ENCODE peak calls at places on chromosome 22, in eight cellular contexts. S is SK-N-SH, H is mammary epithelial cell, O is foreskin keratinocyte, P is neural progenitor cell, N is MM.1S, Q is psoas muscle, J is fibroblast of lung. D is an unnamed sample.

GRCh38 chr22:33114570-33114969 is 56.4 kb upstream of the SYN3 start:
- DNase-seq in S (peak; percentile 67), H (peak; percentile 15), O (peak; percentile 21), P (no peak), N (no peak), Q (no peak), J (no peak), D (no peak)

GRCh38 chr22:49025791-49026475 is 801.7 kb downstream of the BRD1 start:
- DNase-seq in S (no peak), H (no peak), O (no peak), P (no peak), N (no peak), Q (no peak), J (no peak), D (no peak)

GRCh38 chr22:42323971-42324370 is 53.5 kb upstream of the TCF20 start:
- DNase-seq in S (no peak), H (no peak), O (no peak), P (no peak), N (no peak), Q (no peak), J (no peak), D (no peak)

GRCh38 chr22:44187652-44188230 is 7.0 kb downstream of the PARVG start:
- DNase-seq in S (no peak), H (no peak), O (no peak), P (no peak), N (no peak), Q (no peak), J (no peak), D (no peak)

GRCh38 chr22:17781319-17782031 is 7.2 kb upstream of the BID start:
- DNase-seq in S (peak; percentile 57), H (peak; percentile 92), O (peak; percentile 82), P (no peak), N (peak; percentile 82), Q (no peak), J (peak; percentile 83), D (peak; percentile 57)

GRCh38 chr22:45763236-45763624 is 91.6 kb downstream of the ATXN10 start:
- DNase-seq in S (no peak), H (no peak), O (no peak), P (no peak), N (no peak), Q (peak; percentile 25), J (no peak), D (no peak)

GRCh38 chr22:25137577-25138525 is 61.8 kb upstream of the CRYBB3 start:
- DNase-seq in S (no peak), H (no peak), O (no peak), P (no peak), N (no peak), Q (no peak), J (peak; percentile 2), D (peak; percentile 34)

GRCh38 chr22:37086184-37086583 is 23.3 kb downstream of the TMPRSS6 start:
- DNase-seq in S (no peak), H (no peak), O (no peak), P (no peak), N (no peak), Q (no peak), J (no peak), D (no peak)

GRCh38 chr22:46727813-46728364 is 10.2 kb downstream of the CERK start:
- DNase-seq in S (no peak), H (no peak), O (no peak), P (no peak), N (no peak), Q (no peak), J (no peak), D (no peak)

GRCh38 chr22:16957781-16958180 is 50.2 kb downstream of the GAB4 start:
- DNase-seq in S (no peak), H (no peak), O (no peak), P (no peak), N (no peak), Q (no peak), J (no peak), D (no peak)

GRCh38 chr22:46946383-46946965 is 184.0 kb downstream of the TBC1D22A start:
- DNase-seq in S (no peak), H (no peak), O (no peak), P (no peak), N (no peak), Q (no peak), J (no peak), D (no peak)

GRCh38 chr22:28146401-28147304 is 227.6 kb upstream of the PITPNB start:
- DNase-seq in S (no peak), H (no peak), O (no peak), P (no peak), N (peak; percentile 63), Q (no peak), J (peak; percentile 29), D (no peak)

GRCh38 chr22:25700996-25701815 is 40.8 kb upstream of the MYO18B start:
- DNase-seq in S (peak; percentile 49), H (no peak), O (no peak), P (peak; percentile 31), N (no peak), Q (peak; percentile 32), J (peak; percentile 68), D (no peak)

GRCh38 chr22:37288521-37288920 is 6.2 kb downstream of the CYTH4 start:
- DNase-seq in S (no peak), H (no peak), O (no peak), P (no peak), N (no peak), Q (no peak), J (no peak), D (no peak)

GRCh38 chr22:44718418-44718817 is 16.4 kb downstream of the PRR5 start:
- DNase-seq in S (no peak), H (no peak), O (no peak), P (no peak), N (no peak), Q (no peak), J (no peak), D (no peak)

DNA sequence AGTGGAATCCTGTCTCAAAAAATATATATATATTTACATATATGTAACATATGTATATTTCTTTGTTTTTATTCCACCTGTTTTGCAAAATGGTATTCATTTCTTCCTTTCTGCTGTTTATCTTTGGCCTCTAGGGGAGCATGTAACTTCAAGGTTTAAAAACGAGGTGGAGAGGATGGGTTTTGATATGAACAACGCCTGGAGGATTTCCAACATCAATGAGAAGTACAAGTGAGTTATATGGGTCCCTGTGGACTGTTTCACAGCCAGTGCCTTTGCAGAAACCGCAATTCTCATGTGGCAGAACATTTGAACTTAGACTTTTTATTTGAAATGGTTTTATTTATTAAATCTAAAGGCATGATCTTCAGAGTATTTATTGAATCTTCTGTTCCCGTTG is 81.6 kb upstream of the HORMAD2 start:
- DNase-seq in S (no peak), H (no peak), O (no peak), P (no peak), N (no peak), Q (no peak), J (no peak), D (no peak)
- TF ChIP-seq CTCF in S (peak; percentile 50), H (no peak), O (no peak), P (no peak), N (peak; percentile 15), Q (no peak), J (no peak), D (no peak)

DNA sequence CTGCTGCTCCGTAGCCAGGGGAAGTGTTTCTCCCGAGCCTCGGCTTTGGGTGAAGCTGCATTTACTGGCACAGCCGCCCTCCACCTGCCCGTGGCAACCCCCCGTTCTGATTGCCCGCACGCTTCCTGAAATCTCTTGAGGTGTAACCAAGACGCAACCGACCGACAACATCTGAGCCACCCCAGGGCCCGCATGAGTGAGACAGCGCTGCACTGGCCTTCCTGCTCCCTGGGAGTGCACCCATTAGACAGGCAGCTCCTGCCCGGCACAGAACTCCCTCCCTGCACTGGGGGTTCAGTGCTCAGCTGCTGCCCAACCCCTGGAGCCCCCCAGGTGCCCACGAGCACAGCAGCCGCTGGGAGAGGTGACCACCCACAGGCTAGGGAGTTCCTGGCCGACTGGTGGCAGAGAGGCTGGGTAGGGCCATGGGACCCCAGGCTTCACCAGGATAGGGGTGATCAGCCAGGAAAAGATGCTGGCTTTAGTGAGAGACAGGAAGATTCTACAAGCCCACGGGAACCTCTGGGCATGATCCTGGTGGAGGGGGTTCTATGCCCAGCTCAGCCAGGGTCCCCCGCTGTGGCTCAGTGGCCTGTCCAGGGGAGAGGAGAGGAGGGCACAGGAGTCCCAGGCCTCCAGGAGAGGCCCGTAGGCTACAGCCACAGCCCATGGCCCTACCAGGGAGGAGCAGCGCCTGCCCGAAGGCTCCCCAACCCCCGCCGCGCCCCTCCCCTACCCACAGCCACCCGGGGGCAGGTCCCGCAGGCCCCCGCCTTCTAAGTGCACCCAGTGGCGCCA is 14.6 kb downstream of the PLXNB2 start:
- DNase-seq in S (no peak), H (no peak), O (no peak), P (no peak), N (no peak), Q (no peak), J (no peak), D (no peak)
- H3K27ac ChIP-seq in S (peak overlapping the region; percentile 63), H (peak overlapping the region; percentile 32), O (peak overlapping the region; percentile 45), P (peak overlapping the region; percentile 24), N (no peak overlapping the region), Q (peak overlapping the region; percentile 63), J (peak overlapping the region; percentile 50), D (peak overlapping the region; percentile 100)

DNA sequence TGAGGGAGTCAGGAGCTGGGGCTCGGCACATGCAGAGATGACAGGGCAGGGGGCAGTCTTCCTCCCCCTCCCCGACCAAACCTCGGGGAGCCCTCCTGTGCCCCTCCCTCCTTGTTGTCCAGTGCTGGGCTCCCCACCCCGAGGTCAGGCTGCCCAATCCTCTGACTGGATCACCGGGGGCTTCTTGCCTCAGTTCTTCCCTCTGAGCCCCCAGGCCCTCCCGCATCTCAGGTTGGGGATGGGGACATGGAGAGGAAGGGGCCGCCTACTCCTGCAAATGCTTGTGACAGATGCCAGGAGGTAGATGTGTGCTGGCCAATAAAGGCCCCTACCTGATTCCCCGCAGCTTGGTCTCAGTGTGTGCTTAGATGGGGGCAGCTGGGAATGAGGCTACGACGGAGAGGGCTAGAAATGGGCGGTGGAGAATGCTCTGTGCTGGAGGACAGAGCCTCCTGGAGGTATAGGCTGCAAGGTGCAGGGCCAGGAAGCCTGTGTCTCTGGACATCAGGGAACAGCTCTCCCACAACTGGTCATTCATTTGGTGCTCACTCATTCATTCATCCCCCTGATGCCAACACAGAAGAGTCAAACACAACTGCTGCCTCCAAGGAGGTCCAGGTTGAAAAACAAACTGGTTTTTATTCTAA is 8.4 kb downstream of the RHBDD3 start:
- DNase-seq in S (peak; percentile 42), H (no peak), O (no peak), P (peak; percentile 38), N (no peak), Q (no peak), J (no peak), D (no peak)
- TF ChIP-seq CTCF in S (no peak), H (no peak), O (no peak), P (peak; percentile 38), N (no peak), Q (no peak), J (no peak), D (no peak)

GRCh38 chr22:23404689-23405365 is 175.3 kb downstream of the IGLL1 start:
- DNase-seq in S (no peak), H (no peak), O (no peak), P (peak; percentile 53), N (no peak), Q (no peak), J (peak; percentile 22), D (no peak)

GRCh38 chr22:23402275-23403151 is 177.6 kb downstream of the IGLL1 start:
- DNase-seq in S (peak; percentile 96), H (peak; percentile 81), O (peak; percentile 65), P (peak; percentile 93), N (peak; percentile 92), Q (peak; percentile 47), J (peak; percentile 21), D (peak; percentile 74)

GRCh38 chr22:23403720-23404688 is 176.1 kb downstream of the IGLL1 start:
- DNase-seq in S (no peak), H (no peak), O (no peak), P (no peak), N (no peak), Q (no peak), J (no peak), D (no peak)

GRCh38 chr22:23401910-23402274 is 178.2 kb downstream of the IGLL1 start:
- DNase-seq in S (peak; percentile 75), H (peak; percentile 5), O (no peak), P (no peak), N (no peak), Q (no peak), J (no peak), D (no peak)

GRCh38 chr22:23403152-23403719 is 176.9 kb downstream of the IGLL1 start:
- DNase-seq in S (no peak), H (no peak), O (no peak), P (no peak), N (no peak), Q (no peak), J (no peak), D (no peak)
- H3K27ac ChIP-seq in S (peak overlapping the region; percentile 82), H (no peak overlapping the region), O (no peak overlapping the region), P (no peak overlapping the region), N (no peak overlapping the region), Q (no peak overlapping the region), J (no peak overlapping the region), D (no peak overlapping the region)